ENCODE peak calls at places on chromosomes 11 and 22, in five cellular contexts. R is fibroblast of the aortic adventitia; Q is NCI-H69; A is stimulated activated CD8-positive, alpha-beta memory T cell treated with anti-CD3 and anti-CD28 coated beads, Interleukin-2, amount 100 ng/mL, for 1 hour; E is stimulated activated CD4-positive, alpha-beta T cell treated with anti-CD3 and anti-CD28 coated beads, Interleukin-1b, Interleukin-23, amount 100 ng/mL, for 1 hour. N is an unnamed sample.

GRCh38 chr22:37229805-37230672 is 14.0 kb downstream of the RAC2 start:
- DNase-seq in E (peak; percentile 69), R (peak; percentile 19), A (peak; percentile 81), Q (no peak), N (peak; percentile 30)

GRCh38 chr22:46546466-46547178 is 9.2 kb upstream of the CELSR1 start:
- DNase-seq in E (no peak), R (peak; percentile 65), Q (no peak), A (no peak), N (peak; percentile 42)

GRCh38 chr11:86473991-86474833 is 99.5 kb downstream of the CCDC81 start:
- DNase-seq in E (no peak), A (no peak), R (peak; percentile 61), Q (no peak), N (no peak)

GRCh38 chr11:9380773-9381172 is 3.7 kb upstream of the IPO7 start:
- DNase-seq in Q (no peak), E (no peak), R (no peak), A (no peak), N (no peak)

GRCh38 chr11:35043933-35044332 is 95.0 kb upstream of the CD44 start:
- DNase-seq in A (no peak), E (no peak), R (peak; percentile 35), Q (peak; percentile 48), N (no peak)

GRCh38 chr11:15710593-15711260 is 596.0 kb downstream of the INSC start:
- DNase-seq in E (no peak), R (no peak), A (no peak), Q (peak; percentile 54), N (no peak)

GRCh38 chr11:766106-766940 is 11.0 kb downstream of the GATD1 start:
- DNase-seq in E (no peak), A (no peak), Q (no peak), R (no peak), N (no peak)

GRCh38 chr11:95577716-95578460 is 211.7 kb downstream of the FAM76B start:
- DNase-seq in Q (no peak), A (no peak), E (no peak), R (peak; percentile 84), N (peak; percentile 74)

GRCh38 chr11:85875505-85875904 is 20.3 kb downstream of the CCDC83 start:
- DNase-seq in R (peak; percentile 28), A (no peak), Q (no peak), E (no peak), N (peak; percentile 48)

GRCh38 chr22:47357086-47357485 is 594.6 kb downstream of the TBC1D22A start:
- DNase-seq in R (no peak), A (no peak), E (no peak), Q (no peak), N (no peak)

GRCh38 chr11:64276653-64277431 is 7.6 kb downstream of the BAD start:
- DNase-seq in E (no peak), Q (no peak), R (no peak), A (no peak), N (peak; percentile 30)

GRCh38 chr11:60194511-60194910 is 11.6 kb upstream of the MS4A6A start:
- DNase-seq in A (no peak), Q (no peak), R (no peak), E (no peak), N (no peak)

GRCh38 chr11:108324587-108324986 is 101.7 kb downstream of the ATM start:
- DNase-seq in Q (peak; percentile 95), R (peak; percentile 41), E (no peak), A (no peak), N (peak; percentile 30)

GRCh38 chr11:13135385-13136271 is 126.5 kb downstream of the RASSF10 start:
- DNase-seq in R (peak; percentile 84), E (no peak), A (no peak), Q (peak; percentile 77), N (peak; percentile 96)

GRCh38 chr11:130118636-130119387 is 40.8 kb upstream of the ST14 start:
- DNase-seq in R (no peak), Q (no peak), E (no peak), A (no peak), N (no peak)

GRCh38 chr22:43945632-43946390 is 9.4 kb upstream of the SAMM50 start:
- DNase-seq in R (peak; percentile 64), Q (peak; percentile 46), A (peak; percentile 39), E (peak; percentile 43), N (peak; percentile 44)

GRCh38 chr11:105774899-105775298 is 165.0 kb downstream of the GRIA4 start:
- DNase-seq in A (no peak), Q (peak; percentile 19), E (no peak), R (no peak), N (no peak)

GRCh38 chr22:19120829-19121630 is 1.2 kb downstream of the DGCR2 start:
- DNase-seq in A (no peak), Q (no peak), R (peak; percentile 32), E (peak; percentile 13), N (peak; percentile 27)

GRCh38 chr22:36135306-36135705 is 25.2 kb downstream of the APOL3 start:
- DNase-seq in E (no peak), R (no peak), Q (no peak), A (no peak), N (no peak)

GRCh38 chr11:83206771-83207413 is 13.4 kb downstream of the ANKRD42 start:
- DNase-seq in R (no peak), A (no peak), E (no peak), Q (no peak), N (no peak)

N was measured in astrocyte of the spinal cord.